ENCODE peak calls at places on chromosomes 1 and 21, in five cellular contexts. One of them, this sample, is unnamed.
A peak's percentile ranks its signal among the peaks of the same experiment; 100 is the strongest.

GRCh38 chr1:65189716-65190115 is 41.7 kb downstream of the AK4 start:
- DNase-seq in upper lobe of right lung: no peak
- DNase-seq in endothelial cell: no peak
- DNase-seq in heart right ventricle: no peak
- DNase-seq in fibroblast of the aortic adventitia: no peak
- DNase-seq in this sample: no peak

GRCh38 chr1:37931148-37931492 is 15.7 kb downstream of the INPP5B start:
- DNase-seq in upper lobe of right lung: no peak
- DNase-seq in endothelial cell: no peak
- DNase-seq in heart right ventricle: peak; percentile 12
- DNase-seq in fibroblast of the aortic adventitia: no peak
- DNase-seq in this sample: peak; percentile 33

GRCh38 chr21:41483415-41483814 is 24.5 kb downstream of the TMPRSS2 start:
- DNase-seq in upper lobe of right lung: no peak
- DNase-seq in endothelial cell: no peak
- DNase-seq in heart right ventricle: no peak
- DNase-seq in fibroblast of the aortic adventitia: no peak
- DNase-seq in this sample: no peak

GRCh38 chr1:81551942-81552341 is 248.8 kb upstream of the ADGRL2 start:
- DNase-seq in upper lobe of right lung: no peak
- DNase-seq in endothelial cell: no peak
- DNase-seq in heart right ventricle: no peak
- DNase-seq in fibroblast of the aortic adventitia: no peak
- DNase-seq in this sample: no peak

GRCh38 chr1:173015629-173016028 is 35.1 kb downstream of the TNFSF18 start:
- DNase-seq in upper lobe of right lung: no peak
- DNase-seq in endothelial cell: no peak
- DNase-seq in heart right ventricle: no peak
- DNase-seq in fibroblast of the aortic adventitia: no peak
- DNase-seq in this sample: no peak

GRCh38 chr1:26733982-26734381 is 38.2 kb downstream of the ARID1A start:
- DNase-seq in upper lobe of right lung: no peak
- DNase-seq in endothelial cell: no peak
- DNase-seq in heart right ventricle: no peak
- DNase-seq in fibroblast of the aortic adventitia: peak; percentile 91
- DNase-seq in this sample: peak; percentile 56

GRCh38 chr1:9375912-9376311 is 83.2 kb downstream of the SPSB1 start:
- DNase-seq in upper lobe of right lung: no peak
- DNase-seq in endothelial cell: no peak
- DNase-seq in heart right ventricle: no peak
- DNase-seq in fibroblast of the aortic adventitia: peak; percentile 55
- DNase-seq in this sample: no peak

GRCh38 chr1:183787704-183788103 is 17.2 kb upstream of the RGL1 start:
- DNase-seq in upper lobe of right lung: no peak
- DNase-seq in endothelial cell: no peak
- DNase-seq in heart right ventricle: no peak
- DNase-seq in fibroblast of the aortic adventitia: no peak
- DNase-seq in this sample: no peak

GRCh38 chr1:53739109-53739681 is at the start of gene GLIS1:
- DNase-seq in upper lobe of right lung: peak; percentile 87
- DNase-seq in endothelial cell: peak; percentile 91
- DNase-seq in heart right ventricle: peak; percentile 80
- DNase-seq in fibroblast of the aortic adventitia: peak; percentile 71
- DNase-seq in this sample: peak; percentile 61

GRCh38 chr21:34935868-34936267 is 113.2 kb downstream of the RUNX1 start:
- DNase-seq in upper lobe of right lung: no peak
- DNase-seq in endothelial cell: no peak
- DNase-seq in heart right ventricle: no peak
- DNase-seq in fibroblast of the aortic adventitia: no peak
- DNase-seq in this sample: peak; percentile 65

GRCh38 chr1:43348809-43349593 is 9.8 kb upstream of the CDC20 start:
- DNase-seq in upper lobe of right lung: peak; percentile 95
- DNase-seq in endothelial cell: peak; percentile 84
- DNase-seq in heart right ventricle: peak; percentile 87
- DNase-seq in fibroblast of the aortic adventitia: no peak
- DNase-seq in this sample: peak; percentile 88

GRCh38 chr1:225156254-225156653 is 226.8 kb downstream of the DNAH14 start:
- DNase-seq in upper lobe of right lung: no peak
- DNase-seq in endothelial cell: no peak
- DNase-seq in heart right ventricle: no peak
- DNase-seq in fibroblast of the aortic adventitia: peak; percentile 18
- DNase-seq in this sample: peak; percentile 43

GRCh38 chr1:46219551-46220520 is 16.7 kb downstream of the LURAP1 start:
- DNase-seq in upper lobe of right lung: no peak
- DNase-seq in endothelial cell: no peak
- DNase-seq in heart right ventricle: no peak
- DNase-seq in fibroblast of the aortic adventitia: peak; percentile 11
- DNase-seq in this sample: no peak

GRCh38 chr1:2823921-2824660 is 22.6 kb upstream of the TTC34 start:
- DNase-seq in upper lobe of right lung: no peak
- DNase-seq in endothelial cell: no peak
- DNase-seq in heart right ventricle: no peak
- DNase-seq in fibroblast of the aortic adventitia: no peak
- DNase-seq in this sample: no peak

GRCh38 chr1:58041621-58042020 is 504.9 kb downstream of the OMA1 start:
- DNase-seq in upper lobe of right lung: no peak
- DNase-seq in endothelial cell: no peak
- DNase-seq in heart right ventricle: no peak
- DNase-seq in fibroblast of the aortic adventitia: no peak
- DNase-seq in this sample: no peak

GRCh38 chr1:66175107-66175506 is 358.8 kb upstream of the SGIP1 start:
- DNase-seq in upper lobe of right lung: no peak
- DNase-seq in endothelial cell: no peak
- DNase-seq in heart right ventricle: no peak
- DNase-seq in fibroblast of the aortic adventitia: no peak
- DNase-seq in this sample: no peak

GRCh38 chr1:35544976-35545375 is 12.2 kb downstream of the KIAA0319L start:
- DNase-seq in upper lobe of right lung: no peak
- DNase-seq in endothelial cell: peak; percentile 55
- DNase-seq in heart right ventricle: peak; percentile 65
- DNase-seq in fibroblast of the aortic adventitia: peak; percentile 47
- DNase-seq in this sample: peak; percentile 76
- TF ChIP-seq CTCF in upper lobe of right lung: peak; percentile 49
- TF ChIP-seq CTCF in endothelial cell: no peak
- TF ChIP-seq CTCF in heart right ventricle: no peak
- TF ChIP-seq CTCF in fibroblast of the aortic adventitia: no peak
- TF ChIP-seq CTCF in this sample: peak; percentile 41

GRCh38 chr1:156021954-156022353 is 1.2 kb upstream of the SSR2 start:
- DNase-seq in upper lobe of right lung: no peak
- DNase-seq in endothelial cell: no peak
- DNase-seq in heart right ventricle: no peak
- DNase-seq in fibroblast of the aortic adventitia: no peak
- DNase-seq in this sample: no peak

GRCh38 chr1:156021087-156021416 is 301 bp upstream of the SSR2 start:
- DNase-seq in upper lobe of right lung: no peak
- DNase-seq in endothelial cell: no peak
- DNase-seq in heart right ventricle: no peak
- DNase-seq in fibroblast of the aortic adventitia: no peak
- DNase-seq in this sample: no peak

GRCh38 chr1:156026588-156026987 is 5.8 kb upstream of the SSR2 start:
- DNase-seq in upper lobe of right lung: no peak
- DNase-seq in endothelial cell: no peak
- DNase-seq in heart right ventricle: no peak
- DNase-seq in fibroblast of the aortic adventitia: no peak
- DNase-seq in this sample: no peak

GRCh38 chr1:156020293-156021086 is at the start of gene SSR2:
- DNase-seq in upper lobe of right lung: peak; percentile 88
- DNase-seq in endothelial cell: peak; percentile 86
- DNase-seq in heart right ventricle: peak; percentile 93
- DNase-seq in fibroblast of the aortic adventitia: peak; percentile 92
- DNase-seq in this sample: peak; percentile 92

DNA sequence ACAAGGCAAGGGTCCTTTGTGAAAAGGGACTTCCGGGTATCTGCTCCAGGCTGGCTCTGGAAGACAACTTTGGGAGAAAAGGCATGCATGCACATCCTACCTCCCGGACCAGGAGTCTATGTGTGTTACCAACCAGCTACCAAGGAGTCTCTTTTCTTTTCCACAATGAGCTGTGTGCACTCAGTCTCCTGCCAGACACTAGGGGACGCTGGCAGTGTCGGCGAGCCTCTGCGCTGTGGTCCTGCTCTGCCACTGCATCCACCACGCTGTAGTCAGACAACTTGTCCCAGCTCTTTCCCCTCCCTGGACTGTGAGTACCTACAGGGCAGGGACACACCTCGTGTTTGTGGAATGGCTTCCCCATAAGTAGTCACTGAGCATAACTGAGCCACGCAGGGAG is 5.1 kb upstream of the SSR2 start:
- DNase-seq in upper lobe of right lung: peak; percentile 76
- DNase-seq in endothelial cell: peak; percentile 75
- DNase-seq in heart right ventricle: peak; percentile 14
- DNase-seq in fibroblast of the aortic adventitia: peak; percentile 30
- DNase-seq in this sample: peak; percentile 65
- TF ChIP-seq CTCF in upper lobe of right lung: peak; percentile 57
- TF ChIP-seq CTCF in endothelial cell: no peak
- TF ChIP-seq CTCF in heart right ventricle: no peak
- TF ChIP-seq CTCF in fibroblast of the aortic adventitia: peak; percentile 73
- TF ChIP-seq CTCF in this sample: peak; percentile 46

DNA sequence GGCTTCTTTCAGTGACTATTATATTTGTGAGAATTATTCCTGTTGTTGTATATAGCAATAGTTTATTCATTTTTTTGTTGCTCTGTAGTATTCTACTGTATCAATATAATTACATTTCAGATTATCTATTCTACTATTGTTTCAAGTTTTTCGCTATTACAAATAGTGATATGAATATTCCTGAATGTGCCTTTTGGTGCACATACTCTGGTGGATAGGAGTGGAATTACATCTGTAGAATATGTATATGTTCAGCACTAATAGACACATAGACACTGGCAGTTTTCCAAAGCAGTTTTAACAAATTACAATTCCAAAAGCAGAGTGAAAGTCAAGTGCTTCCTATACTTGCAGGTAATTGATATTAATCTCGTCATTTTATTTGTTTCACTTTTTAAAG is 696.2 kb upstream of the PRMT6 start:
- DNase-seq in upper lobe of right lung: no peak
- DNase-seq in endothelial cell: no peak
- DNase-seq in heart right ventricle: no peak
- DNase-seq in fibroblast of the aortic adventitia: no peak
- DNase-seq in this sample: no peak
- TF ChIP-seq CTCF in upper lobe of right lung: peak; percentile 7
- TF ChIP-seq CTCF in endothelial cell: peak; percentile 56
- TF ChIP-seq CTCF in heart right ventricle: no peak
- TF ChIP-seq CTCF in fibroblast of the aortic adventitia: peak; percentile 40
- TF ChIP-seq CTCF in this sample: no peak

GRCh38 chr1:100352267-100353072 is at the start of gene CDC14A:
- DNase-seq in upper lobe of right lung: peak; percentile 94
- DNase-seq in endothelial cell: peak; percentile 90
- DNase-seq in heart right ventricle: peak; percentile 94
- DNase-seq in fibroblast of the aortic adventitia: peak; percentile 93
- DNase-seq in this sample: peak; percentile 95
- TF ChIP-seq CTCF in upper lobe of right lung: no peak
- TF ChIP-seq CTCF in endothelial cell: no peak
- TF ChIP-seq CTCF in heart right ventricle: no peak
- TF ChIP-seq CTCF in fibroblast of the aortic adventitia: peak; percentile 4
- TF ChIP-seq CTCF in this sample: no peak

DNA sequence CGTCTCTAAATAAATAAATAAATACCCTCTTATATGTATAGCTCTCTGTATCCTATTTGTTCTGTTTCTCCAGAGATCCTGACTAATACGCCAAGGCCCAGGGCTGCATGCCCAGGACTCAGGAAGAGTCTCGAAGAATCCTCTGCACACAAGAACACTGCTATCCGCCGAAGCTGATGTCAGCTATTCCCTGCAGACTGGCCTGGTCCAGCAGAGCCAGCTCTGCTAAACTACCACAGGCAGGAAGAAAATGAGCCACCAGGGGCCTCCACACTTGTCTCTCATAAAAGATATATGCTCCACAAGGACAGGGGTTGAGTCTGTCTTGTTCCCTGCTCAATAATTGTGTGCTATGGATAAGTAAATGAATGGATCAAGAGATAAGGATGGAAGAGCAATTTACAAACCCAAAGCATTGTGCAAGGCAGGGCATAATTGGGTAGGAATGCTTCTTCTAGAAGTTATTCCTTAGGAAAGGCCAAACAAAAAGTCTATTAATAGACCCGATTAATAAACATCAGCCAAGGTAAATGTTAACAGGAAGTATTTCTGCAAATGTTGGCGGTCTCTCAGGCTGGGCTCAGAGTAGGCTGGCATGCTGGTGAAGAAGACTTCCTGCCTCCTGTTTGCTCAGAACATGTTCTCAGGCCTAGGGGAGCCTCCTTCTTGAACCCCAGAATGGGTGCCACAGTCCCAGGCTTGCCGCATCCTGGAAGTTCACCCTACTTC is 26.3 kb upstream of the MAN1C1 start:
- DNase-seq in upper lobe of right lung: peak; percentile 45
- DNase-seq in endothelial cell: no peak
- DNase-seq in heart right ventricle: peak; percentile 36
- DNase-seq in fibroblast of the aortic adventitia: peak; percentile 67
- DNase-seq in this sample: no peak
- TF ChIP-seq CTCF in upper lobe of right lung: peak; percentile 29
- TF ChIP-seq CTCF in endothelial cell: no peak
- TF ChIP-seq CTCF in heart right ventricle: no peak
- TF ChIP-seq CTCF in fibroblast of the aortic adventitia: peak; percentile 38
- TF ChIP-seq CTCF in this sample: no peak

DNA sequence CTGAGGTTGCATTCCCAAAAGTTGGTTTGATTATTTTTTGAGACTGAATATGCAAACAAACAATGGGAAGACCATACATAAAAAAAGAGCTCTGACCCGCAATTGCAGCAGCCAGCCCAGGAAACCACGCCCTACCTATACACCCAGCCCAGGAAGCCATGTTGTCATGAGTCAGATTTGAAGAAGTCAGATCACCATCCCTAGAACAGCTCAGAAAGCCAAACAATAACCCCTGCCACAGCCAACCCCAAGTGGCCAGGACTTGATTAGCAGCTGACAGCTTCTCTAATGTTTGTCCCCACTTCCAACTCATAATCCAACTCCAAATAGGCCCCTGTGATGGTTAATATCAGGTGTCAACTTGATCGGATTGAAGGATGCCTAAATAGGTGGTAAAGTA is 621.9 kb downstream of the NPHP4 start:
- DNase-seq in upper lobe of right lung: no peak
- DNase-seq in endothelial cell: no peak
- DNase-seq in heart right ventricle: no peak
- DNase-seq in fibroblast of the aortic adventitia: no peak
- DNase-seq in this sample: peak; percentile 39
- TF ChIP-seq CTCF in upper lobe of right lung: no peak
- TF ChIP-seq CTCF in endothelial cell: no peak
- TF ChIP-seq CTCF in heart right ventricle: no peak
- TF ChIP-seq CTCF in fibroblast of the aortic adventitia: no peak
- TF ChIP-seq CTCF in this sample: no peak

DNA sequence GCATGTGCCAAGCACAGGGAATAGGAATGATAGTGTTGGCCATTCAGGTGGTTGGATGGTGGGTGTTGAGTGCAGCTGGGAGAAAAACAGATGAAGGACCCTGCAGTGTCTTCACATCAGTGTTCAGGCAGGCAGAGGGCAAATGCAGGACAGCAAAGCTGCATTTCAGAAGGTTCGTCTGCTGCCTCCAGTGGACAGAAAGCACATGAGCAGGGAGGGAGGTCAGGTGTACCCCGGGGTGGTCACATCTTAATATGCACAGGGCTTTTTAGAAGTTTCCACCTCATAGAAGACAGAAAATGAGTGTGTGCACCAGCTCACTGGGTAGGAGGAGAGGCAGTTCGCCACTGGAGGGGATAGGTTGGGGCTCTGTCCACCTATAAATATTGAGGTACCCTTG is 184.9 kb downstream of the SLC35F3 start:
- DNase-seq in upper lobe of right lung: no peak
- DNase-seq in endothelial cell: peak; percentile 23
- DNase-seq in heart right ventricle: no peak
- DNase-seq in fibroblast of the aortic adventitia: no peak
- DNase-seq in this sample: no peak
- TF ChIP-seq CTCF in upper lobe of right lung: no peak
- TF ChIP-seq CTCF in endothelial cell: peak; percentile 13
- TF ChIP-seq CTCF in heart right ventricle: no peak
- TF ChIP-seq CTCF in fibroblast of the aortic adventitia: no peak
- TF ChIP-seq CTCF in this sample: no peak